ENCODE peak calls at places on chromosomes 2 and 18, in eight cellular contexts. A is OCI-LY7, R is GM20000, E is glutamatergic neuron, C is stomach, G is neural progenitor cell, L is AG09309, Q is GM13976. X is an unnamed sample.

GRCh38 chr2:202158796-202159195 is 79.6 kb downstream of the SUMO1 start:
- DNase-seq in C (no peak), Q (no peak), G (no peak), L (no peak), A (no peak), E (no peak), R (no peak), X (no peak)

GRCh38 chr2:121149384-121149783 is 135.6 kb downstream of the TFCP2L1 start:
- DNase-seq in E (no peak), G (no peak), L (no peak), A (no peak), Q (no peak), R (no peak), C (no peak), X (no peak)

GRCh38 chr2:28047698-28048097 is 157.2 kb downstream of the BABAM2 start:
- DNase-seq in G (no peak), C (no peak), L (peak), E (no peak), R (no peak), Q (no peak), A (no peak), X (no peak)

GRCh38 chr2:26605195-26605968 is 35.8 kb downstream of the CIB4 start:
- DNase-seq in Q (peak), L (peak), C (no peak), E (no peak), A (peak), R (peak), G (peak), X (peak)

GRCh38 chr2:170812716-170813585 is 3.7 kb upstream of the GAD1 start:
- DNase-seq in L (peak), A (peak), G (peak), Q (peak), C (no peak), E (no peak), R (peak), X (peak)

GRCh38 chr2:219464286-219465032 is 29.8 kb downstream of the SPEG start:
- DNase-seq in C (no peak), E (no peak), R (no peak), A (no peak), Q (no peak), G (no peak), L (no peak), X (no peak)

GRCh38 chr18:5543854-5544389 is at the start of gene EPB41L3:
- DNase-seq in R (no peak), Q (peak), G (peak), C (no peak), E (peak), A (no peak), L (no peak), X (no peak)

GRCh38 chr2:182950546-182950945 is 84.1 kb upstream of the FRZB start:
- DNase-seq in E (no peak), L (no peak), C (no peak), Q (no peak), R (no peak), G (no peak), A (no peak), X (no peak)

GRCh38 chr18:79507546-79508480 is 112.1 kb downstream of the NFATC1 start:
- DNase-seq in G (no peak), L (no peak), C (peak), A (no peak), R (no peak), E (peak), Q (no peak), X (no peak)

DNA sequence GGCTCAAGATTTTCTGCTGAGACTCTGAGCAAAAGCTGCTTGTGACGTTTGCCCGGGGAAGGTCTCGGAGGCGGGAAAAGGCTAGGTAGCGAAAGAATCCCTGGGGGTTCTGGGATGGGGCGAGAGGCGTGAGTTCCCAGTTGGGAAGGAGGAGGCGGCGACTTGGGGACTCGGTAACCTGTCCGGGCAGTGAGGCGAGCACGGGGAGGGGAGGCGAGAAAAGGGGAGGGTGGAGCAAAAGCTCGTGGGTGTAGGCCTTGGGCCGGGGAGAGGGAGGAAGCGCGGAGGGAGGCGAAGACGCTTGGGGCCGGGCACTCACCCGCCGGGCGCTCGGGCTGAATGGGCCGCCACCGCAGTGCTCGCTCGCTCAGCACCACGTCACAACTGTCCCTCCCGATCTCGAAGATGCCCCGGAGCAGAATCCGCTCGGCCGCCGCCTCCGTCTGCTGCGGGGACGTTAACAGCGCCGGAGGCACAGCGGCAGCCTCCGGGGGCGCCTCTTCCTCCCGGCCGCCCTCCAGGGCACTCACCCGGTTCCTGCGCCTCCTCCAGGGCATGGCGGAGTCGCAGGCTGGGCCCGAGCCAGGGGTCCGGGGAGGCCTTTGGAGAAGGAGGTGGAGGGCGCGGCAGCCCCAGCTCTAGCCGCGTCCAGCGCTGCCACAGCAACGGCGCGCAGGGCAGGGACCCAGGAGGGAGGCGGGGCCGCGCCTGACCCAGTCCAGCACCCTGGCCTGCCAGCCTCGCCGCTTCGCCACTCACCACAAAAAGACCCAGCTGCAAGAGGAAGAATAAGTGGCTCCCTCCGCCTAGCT is at the start of gene CERKL:
- DNase-seq in Q (peak), C (peak), G (peak), L (no peak), R (peak), A (no peak), E (peak), X (peak)
- TF ChIP-seq CTCF in Q (no peak), C (no peak), G (peak), L (no peak), R (no peak), A (no peak), E (no peak), X (no peak)

DNA sequence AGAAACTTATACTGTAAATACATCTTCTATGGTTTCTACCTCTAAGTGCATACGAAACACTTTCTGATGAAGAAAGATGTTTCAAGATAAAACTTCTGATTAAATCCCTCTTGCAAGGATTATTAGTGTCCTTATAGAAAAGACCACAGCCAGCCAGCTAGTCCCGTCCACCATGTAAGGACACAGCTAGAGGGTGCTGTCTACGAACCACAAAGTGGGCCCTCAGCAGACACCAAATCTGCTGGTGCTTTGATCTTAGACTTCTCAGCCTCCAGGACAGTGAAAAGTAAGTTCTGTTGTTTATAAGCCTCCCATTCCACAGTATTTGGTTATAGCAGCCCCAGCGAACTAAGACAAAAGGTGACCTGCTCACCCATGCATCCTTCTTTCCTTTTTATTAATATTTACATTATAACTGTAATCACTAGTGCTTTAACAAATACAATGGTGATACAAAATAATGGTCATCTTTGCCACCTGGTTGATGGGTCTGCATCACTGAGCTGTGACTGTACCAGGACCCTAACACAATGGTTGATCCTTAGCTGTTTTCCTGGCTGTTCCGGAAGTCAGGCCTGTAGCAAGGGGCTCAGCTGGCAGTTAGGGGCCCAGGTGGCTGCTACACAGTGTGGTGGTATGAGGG is 108.4 kb upstream of the SMAD7 start:
- DNase-seq in Q (no peak), A (peak), G (peak), L (no peak), C (no peak), R (no peak), E (no peak), X (no peak)
- TF ChIP-seq CTCF in Q (no peak), A (peak), G (peak), L (peak), C (no peak), R (peak), E (no peak), X (peak)

DNA sequence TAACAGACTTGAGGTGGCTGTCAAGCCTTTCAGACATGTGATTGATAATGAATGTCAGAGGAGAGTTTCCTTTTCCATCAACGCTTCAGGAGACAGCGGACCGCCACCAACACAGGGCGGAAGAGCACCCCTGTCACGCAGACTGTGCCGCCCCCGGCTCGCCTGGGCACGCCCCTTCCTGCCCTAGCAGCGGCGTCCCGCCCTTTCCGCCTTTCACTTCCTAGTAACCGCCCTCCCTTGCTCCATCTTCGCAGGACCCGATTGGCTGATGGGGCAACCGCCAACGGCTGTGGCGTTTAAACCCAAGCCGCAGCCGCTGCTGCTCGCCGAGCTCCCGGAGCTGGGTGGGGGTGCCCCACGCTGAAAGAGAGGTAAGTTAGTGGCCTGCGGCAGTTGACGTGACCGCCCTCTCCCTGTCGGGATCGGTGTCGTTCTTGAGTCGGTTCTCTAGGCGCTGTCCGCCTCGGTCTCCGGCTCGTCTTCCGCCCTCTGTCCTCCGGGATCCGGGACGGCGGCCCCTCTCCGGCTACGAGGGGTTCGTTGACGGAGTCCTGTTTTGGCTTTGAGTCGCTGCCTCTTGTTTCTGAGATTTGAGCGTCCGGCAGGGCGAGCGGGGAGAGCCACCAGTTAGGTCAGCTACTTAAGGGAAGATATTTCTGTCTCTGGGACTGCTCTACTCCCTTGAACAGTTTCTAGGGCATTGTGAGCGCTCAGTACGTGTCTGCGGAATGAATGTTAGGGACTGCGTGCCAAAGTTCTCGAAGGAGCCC is at the start of gene SGO2:
- DNase-seq in A (peak), G (peak), C (peak), L (peak), E (peak), R (peak), Q (peak), X (peak)
- TF ChIP-seq CTCF in A (no peak), G (peak), C (no peak), L (peak), E (no peak), R (no peak), Q (no peak), X (no peak)

GRCh38 chr2:131682122-131682944 is 154.6 kb downstream of the CCDC74A start:
- DNase-seq in G (peak), C (peak), Q (peak), L (peak), A (peak), E (peak), R (peak), X (peak)
- TF ChIP-seq CTCF in G (peak), C (no peak), Q (peak), L (peak), A (peak), E (no peak), R (peak), X (peak)

X was measured in GM10248.